ENCODE peak calls at places on chromosome 7, in six cellular contexts. T, W, N, K, S and Y are unnamed samples.

GRCh38 chr7:155901176-155901575 is 88.9 kb upstream of the SHH start:
- DNase-seq in N (no peak), K (no peak), T (no peak), W (no peak), S (no peak), Y (no peak)

GRCh38 chr7:91826377-91826776 is 54.1 kb downstream of the MTERF1 start:
- DNase-seq in K (peak), T (no peak), S (no peak), W (no peak), N (no peak), Y (peak)

GRCh38 chr7:12827920-12828319 is 140.5 kb downstream of the ARL4A start:
- DNase-seq in K (peak), S (no peak), T (peak), W (no peak), N (peak), Y (peak)

GRCh38 chr7:73717025-73717807 is 2.3 kb downstream of the STX1A start:
- DNase-seq in W (no peak), S (no peak), K (no peak), N (no peak), T (peak), Y (no peak)

GRCh38 chr7:159093351-159093971 is 51.2 kb downstream of the VIPR2 start:
- DNase-seq in W (no peak), K (no peak), S (no peak), N (no peak), T (no peak), Y (no peak)

GRCh38 chr7:110591341-110591740 is 499.6 kb upstream of the LRRN3 start:
- DNase-seq in K (no peak), T (peak), S (no peak), W (no peak), N (no peak), Y (no peak)

GRCh38 chr7:151838861-151839381 is 38.0 kb downstream of the PRKAG2 start:
- DNase-seq in S (no peak), N (peak), K (no peak), W (no peak), T (no peak), Y (no peak)

GRCh38 chr7:132373879-132374278 is 202.4 kb downstream of the PLXNA4 start:
- DNase-seq in S (no peak), N (no peak), T (no peak), K (no peak), W (no peak), Y (no peak)

GRCh38 chr7:158563911-158564647 is 23.5 kb downstream of the PTPRN2 start:
- DNase-seq in S (no peak), T (no peak), N (no peak), W (no peak), K (no peak), Y (no peak)

GRCh38 chr7:122403113-122403512 is 98.6 kb upstream of the FEZF1 start:
- DNase-seq in K (no peak), S (no peak), W (no peak), T (no peak), N (no peak), Y (no peak)

GRCh38 chr7:90626011-90626410 is 29.9 kb downstream of the CDK14 start:
- DNase-seq in S (no peak), W (no peak), K (peak), T (peak), N (peak), Y (peak)

GRCh38 chr7:26857534-26858228 is 6.7 kb downstream of the SKAP2 start:
- DNase-seq in N (no peak), W (no peak), T (peak), S (no peak), K (no peak), Y (peak)

GRCh38 chr7:74371381-74372059 is 82.2 kb upstream of the GTF2IRD1 start:
- DNase-seq in T (peak), W (no peak), N (peak), K (no peak), S (no peak), Y (peak)

GRCh38 chr7:25647007-25647406 is 418.7 kb upstream of the NPVF start:
- DNase-seq in W (no peak), K (no peak), S (no peak), N (peak), T (no peak), Y (no peak)

GRCh38 chr7:150983893-150984368 is 5.8 kb upstream of the KCNH2 start:
- DNase-seq in K (peak), W (no peak), S (no peak), T (no peak), N (peak), Y (peak)

GRCh38 chr7:55574062-55574717 is 1.9 kb upstream of the VOPP1 start:
- DNase-seq in T (peak), N (peak), S (no peak), W (no peak), K (no peak), Y (peak)

GRCh38 chr7:98619450-98620321 is 2.6 kb downstream of the NPTX2 start:
- DNase-seq in S (no peak), N (no peak), W (peak), T (no peak), K (no peak), Y (peak)

GRCh38 chr7:98618786-98619185 is 1.7 kb downstream of the NPTX2 start:
- DNase-seq in N (peak), K (no peak), W (no peak), T (no peak), S (no peak), Y (peak)

GRCh38 chr7:98617960-98618418 is 904 bp downstream of the NPTX2 start:
- DNase-seq in N (no peak), W (no peak), K (no peak), T (no peak), S (no peak), Y (no peak)

GRCh38 chr7:98616381-98617050 is 569 bp upstream of the NPTX2 start:
- DNase-seq in T (no peak), K (no peak), W (no peak), S (no peak), N (no peak), Y (no peak)

DNA sequence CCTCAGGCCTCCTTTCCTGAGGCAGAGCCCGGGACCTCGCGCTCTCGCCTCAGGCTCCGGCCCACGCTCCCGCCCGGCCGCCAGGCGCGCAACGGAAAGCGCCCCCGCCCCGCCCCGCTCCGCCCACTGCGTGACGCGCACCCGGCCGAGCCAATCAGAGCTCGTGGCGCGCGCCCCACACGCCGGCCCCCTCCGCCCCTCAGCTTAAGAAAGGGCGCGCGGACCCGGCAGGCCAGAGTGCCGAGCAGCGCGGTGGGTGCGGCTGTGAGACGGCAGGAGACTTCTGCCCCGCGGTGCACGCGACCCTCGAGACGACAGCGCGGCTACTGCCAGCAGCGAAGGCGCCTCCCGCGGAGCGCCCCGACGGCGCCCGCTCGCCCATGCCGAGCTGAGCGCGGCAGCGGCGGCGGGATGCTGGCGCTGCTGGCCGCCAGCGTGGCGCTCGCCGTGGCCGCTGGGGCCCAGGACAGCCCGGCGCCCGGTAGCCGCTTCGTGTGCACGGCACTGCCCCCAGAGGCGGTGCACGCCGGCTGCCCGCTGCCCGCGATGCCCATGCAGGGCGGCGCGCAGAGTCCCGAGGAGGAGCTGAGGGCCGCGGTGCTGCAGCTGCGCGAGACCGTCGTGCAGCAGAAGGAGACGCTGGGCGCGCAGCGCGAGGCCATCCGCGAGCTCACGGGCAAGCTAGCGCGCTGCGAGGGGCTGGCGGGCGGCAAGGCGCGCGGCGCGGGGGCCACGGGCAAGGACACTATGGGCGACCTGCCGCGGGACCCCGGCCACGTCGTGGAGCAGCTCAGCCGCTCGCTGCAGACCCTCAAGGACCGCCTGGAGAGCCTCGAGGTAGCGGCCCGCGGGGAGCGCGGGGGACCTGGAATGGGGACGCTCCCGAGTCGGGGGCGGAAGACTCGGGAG is at the start of gene NPTX2:
- DNase-seq in W (no peak), S (peak), N (no peak), K (no peak), T (no peak), Y (no peak)
- TF ChIP-seq CTCF in W (no peak), S (peak), N (no peak), K (no peak), T (no peak), Y (no peak)

DNA sequence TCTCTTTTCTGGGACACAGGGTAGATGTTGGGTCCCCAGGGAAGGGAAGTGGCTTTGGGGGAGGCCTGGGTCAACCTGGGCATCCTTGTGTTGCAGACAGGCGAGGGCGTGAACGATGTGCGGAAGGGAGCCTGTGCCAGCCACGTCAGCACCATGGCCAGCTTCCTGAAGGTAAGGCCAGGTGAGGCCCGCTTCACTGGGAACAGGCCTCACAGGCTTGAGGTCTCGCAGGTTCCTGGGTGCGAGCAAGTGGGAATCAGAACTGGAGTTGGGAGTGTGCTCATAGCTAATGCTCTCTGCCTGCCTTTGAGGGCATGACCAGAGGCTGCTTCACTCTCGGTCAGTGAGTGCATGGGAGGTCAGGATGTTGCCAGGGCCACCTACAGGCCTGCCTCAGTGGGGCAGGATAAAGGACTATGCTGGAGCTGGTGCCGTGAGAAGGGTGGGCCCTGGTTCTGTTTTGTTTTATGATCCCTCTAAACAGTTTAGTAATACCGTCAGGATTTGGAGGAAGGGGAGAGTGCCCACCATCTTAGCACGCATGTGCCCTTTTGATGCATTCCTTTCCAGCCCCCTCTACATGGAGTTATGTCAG is 8.4 kb downstream of the DBNL start:
- DNase-seq in N (no peak), K (no peak), W (no peak), T (no peak), S (no peak), Y (no peak)
- TF ChIP-seq CTCF in N (no peak), K (no peak), W (no peak), T (no peak), S (no peak), Y (no peak)

GRCh38 chr7:14309432-14309831 is 320.0 kb upstream of the ETV1 start:
- DNase-seq in S (no peak), N (no peak), K (no peak), T (no peak), W (no peak), Y (no peak)

GRCh38 chr7:14303536-14303935 is 314.1 kb upstream of the ETV1 start:
- DNase-seq in N (no peak), W (peak), T (no peak), K (peak), S (no peak), Y (no peak)

DNA sequence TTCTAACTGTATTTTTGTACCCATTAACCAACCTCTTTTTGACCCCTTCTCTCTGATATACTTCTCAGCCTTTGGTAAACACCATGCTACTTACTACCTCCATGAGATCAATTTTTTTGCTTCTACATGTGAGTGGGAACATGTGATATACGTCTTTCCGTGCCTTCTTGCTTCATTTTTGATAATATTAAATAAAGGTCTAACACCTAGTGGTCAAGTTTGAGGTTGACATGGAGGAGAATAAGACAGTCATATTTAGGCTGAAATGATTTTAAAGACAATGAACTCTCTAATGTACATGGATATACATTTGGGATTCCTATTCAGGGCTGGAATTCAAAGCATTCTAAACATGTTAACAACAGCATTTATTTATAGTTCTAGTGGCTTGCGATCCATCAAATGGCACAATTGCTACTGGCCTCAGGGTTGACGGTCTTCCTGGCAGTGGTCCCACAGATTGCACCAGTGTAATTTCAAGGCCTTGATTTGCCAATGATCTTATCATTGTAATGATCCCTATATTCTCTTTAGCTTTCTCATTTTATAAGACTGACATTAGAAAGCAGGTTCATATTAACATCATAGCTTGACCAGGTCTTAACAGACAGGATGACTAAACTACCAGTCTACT is 315.9 kb upstream of the ETV1 start:
- DNase-seq in S (no peak), N (no peak), T (peak), W (no peak), K (no peak), Y (peak)
- TF ChIP-seq CTCF in S (peak), N (no peak), T (no peak), W (no peak), K (peak), Y (no peak)

DNA sequence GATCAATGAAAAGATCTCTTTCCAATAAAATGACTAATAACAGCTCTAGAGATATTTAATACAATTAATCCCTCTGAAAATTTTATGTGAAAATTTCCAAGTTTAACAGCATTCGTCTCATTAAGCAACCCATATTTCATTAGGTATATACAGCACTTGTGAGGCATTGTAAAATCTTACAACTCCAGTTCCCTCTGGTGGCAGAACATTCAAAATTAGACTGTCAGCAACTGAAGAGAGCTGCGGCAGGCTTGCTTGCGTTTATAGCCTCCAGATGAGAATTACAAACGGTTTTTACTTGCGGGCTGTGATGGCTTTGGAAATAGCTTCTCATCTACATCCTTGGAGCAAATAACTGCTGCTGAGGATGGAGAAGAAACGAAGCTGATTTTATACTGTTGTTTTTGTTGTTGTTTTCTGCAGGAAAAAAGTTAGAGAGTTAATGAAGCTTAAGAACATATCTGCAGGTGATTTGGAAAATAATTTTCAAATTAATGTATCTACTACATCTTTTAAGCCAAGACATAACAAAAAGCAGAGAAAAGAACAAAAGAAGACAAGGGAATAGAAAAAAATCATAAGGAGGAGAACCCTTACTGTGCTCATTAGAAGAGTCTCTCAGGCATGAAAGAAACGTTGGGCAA is 171.3 kb downstream of the MAGI2 start:
- DNase-seq in N (peak), T (peak), K (peak), S (no peak), W (peak), Y (peak)
- TF ChIP-seq CTCF in N (peak), T (peak), K (peak), S (peak), W (peak), Y (peak)

DNA sequence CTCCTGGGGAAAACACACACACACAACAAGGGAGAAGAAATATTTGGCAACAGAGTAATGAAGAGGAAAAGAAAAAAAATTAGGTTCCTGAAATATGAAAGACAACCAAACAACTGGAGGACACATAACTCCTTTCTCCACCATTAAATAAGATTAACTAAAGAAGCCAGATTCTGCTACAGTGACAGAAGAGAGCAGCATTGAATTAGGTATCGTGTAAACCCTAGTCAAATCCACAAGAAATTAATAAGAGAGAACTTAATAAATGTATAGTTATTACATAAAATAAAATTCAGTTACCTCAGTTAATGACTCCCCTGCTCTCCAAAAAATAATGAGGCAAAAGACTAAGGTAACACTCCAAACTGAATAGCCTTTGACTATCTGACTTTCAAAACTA is 306.7 kb downstream of the CRPPA start:
- DNase-seq in W (peak), N (peak), S (no peak), T (peak), K (peak), Y (peak)
- TF ChIP-seq CTCF in W (peak), N (peak), S (peak), T (peak), K (peak), Y (peak)

DNA sequence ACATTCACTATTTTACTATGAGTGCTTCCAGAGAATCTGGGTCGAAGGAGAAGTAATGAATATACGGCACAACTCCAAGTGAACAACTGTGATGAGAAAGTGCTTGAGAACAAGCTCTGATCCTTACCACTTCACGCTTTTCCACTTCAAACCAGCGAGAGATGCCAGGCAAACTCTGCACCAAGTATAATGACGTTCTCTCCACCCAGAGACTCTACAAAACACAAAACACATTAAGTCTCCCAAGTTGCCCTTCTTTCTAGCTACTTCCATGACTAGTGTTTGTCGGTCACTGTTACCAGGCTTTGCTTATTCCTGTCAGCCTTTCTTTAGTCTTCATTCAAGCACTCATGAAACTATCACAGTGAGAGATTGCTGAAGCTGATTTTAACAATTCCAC is 193.1 kb upstream of the IMMP2L start:
- DNase-seq in S (no peak), W (no peak), K (no peak), N (no peak), T (no peak), Y (no peak)
- TF ChIP-seq CTCF in S (no peak), W (no peak), K (no peak), N (no peak), T (no peak), Y (no peak)

GRCh38 chr7:30983042-30983913 is 19.5 kb downstream of the GHRHR start:
- DNase-seq in W (peak), K (peak), S (peak), T (peak), N (peak), Y (peak)

GRCh38 chr7:30979027-30979426 is 15.3 kb downstream of the GHRHR start:
- DNase-seq in W (no peak), S (no peak), N (no peak), K (no peak), T (no peak), Y (no peak)

GRCh38 chr7:30980194-30980593 is 16.4 kb downstream of the GHRHR start:
- DNase-seq in N (no peak), W (no peak), T (no peak), K (no peak), S (no peak), Y (no peak)

GRCh38 chr7:30977896-30978564 is 14.3 kb downstream of the GHRHR start:
- DNase-seq in S (peak), W (peak), N (peak), K (peak), T (peak), Y (peak)

DNA sequence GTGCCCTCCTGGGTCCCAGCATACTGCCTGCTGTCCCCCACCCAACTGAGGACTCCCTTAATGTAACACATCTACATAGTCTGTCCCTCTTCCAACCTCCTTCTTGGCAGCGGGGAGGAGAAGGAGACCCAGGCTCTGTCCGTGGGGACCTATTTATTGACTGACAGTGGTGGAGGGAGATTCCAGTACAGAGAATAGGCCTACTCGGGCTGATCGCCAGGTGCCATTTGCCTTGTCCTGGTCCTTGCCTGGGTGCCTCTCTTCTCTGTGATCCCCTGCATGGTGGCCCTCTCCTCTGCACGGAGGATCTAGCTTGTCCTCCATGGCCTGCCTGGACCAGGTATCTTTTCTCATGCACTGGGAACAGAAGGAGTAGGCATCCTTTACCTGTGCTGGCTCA is 17.0 kb downstream of the GHRHR start:
- DNase-seq in K (no peak), T (no peak), W (no peak), N (no peak), S (no peak), Y (no peak)
- TF ChIP-seq CTCF in K (no peak), T (no peak), W (no peak), N (no peak), S (no peak), Y (no peak)

GRCh38 chr7:108875139-108875538 is 305.5 kb downstream of the DNAJB9 start:
- DNase-seq in W (peak), T (peak), N (no peak), S (peak), K (peak), Y (peak)
- TF ChIP-seq CTCF in W (peak), T (peak), N (no peak), S (peak), K (peak), Y (peak)

GRCh38 chr7:34928052-34928451 is 109.2 kb downstream of the DPY19L1 start:
- DNase-seq in T (peak), W (peak), S (peak), N (peak), K (peak), Y (peak)
- TF ChIP-seq CTCF in T (peak), W (peak), S (peak), N (peak), K (peak), Y (peak)